ENCODE peak calls at places on chromosomes 7 and 10, in nine cellular contexts. W is OCI-LY7, L is A549, Z is neural progenitor cell, Y is HCT116, F is IMR-90, P is fibroblast of lung, N is H1, K is mesenchymal stem cell. J is an unnamed sample. For H3K4me1, the result is how much of the 10 kb centered on the place peaks cover.

GRCh38 chr10:80988755-80989154 is 451.1 kb downstream of the SH2D4B start:
- DNase-seq in W (no peak), L (no peak), Z (no peak), Y (no peak), F (no peak), P (no peak), N (no peak), K (no peak), J (no peak)

GRCh38 chr7:95723583-95724180 is 48.7 kb upstream of the DYNC1I1 start:
- DNase-seq in W (peak), L (peak), Z (peak), Y (peak), F (peak), P (peak), N (peak), K (peak), J (peak)

GRCh38 chr10:58017719-58018367 is 249.9 kb downstream of the IPMK start:
- DNase-seq in W (no peak), L (peak), Z (no peak), Y (no peak), F (peak), P (peak), N (no peak), K (peak), J (peak)

GRCh38 chr10:82934429-82934828 is 1059.4 kb downstream of the NRG3 start:
- DNase-seq in W (peak), L (peak), Z (peak), Y (no peak), F (no peak), P (no peak), N (no peak), K (no peak), J (peak)

GRCh38 chr10:59245751-59246150 is 69.3 kb downstream of the PHYHIPL start:
- DNase-seq in W (no peak), L (no peak), Z (no peak), Y (no peak), F (no peak), P (no peak), N (no peak), K (no peak), J (no peak)

GRCh38 chr7:95927781-95928180 is 155.4 kb downstream of the DYNC1I1 start:
- DNase-seq in W (no peak), L (no peak), Z (no peak), Y (no peak), F (no peak), P (no peak), N (no peak), K (no peak), J (no peak)

GRCh38 chr10:18438356-18439126 is 212.8 kb downstream of the NSUN6 start:
- DNase-seq in W (no peak), L (no peak), Z (no peak), Y (no peak), F (no peak), P (no peak), N (no peak), K (no peak), J (no peak)

GRCh38 chr7:50610521-50611277 is 45.5 kb upstream of the DDC start:
- DNase-seq in W (no peak), L (no peak), Z (no peak), Y (no peak), F (peak), P (peak), N (no peak), K (no peak), J (no peak)

GRCh38 chr10:75407296-75407715 is 5.7 kb upstream of the ZNF503 start:
- DNase-seq in W (no peak), L (no peak), Z (peak), Y (no peak), F (no peak), P (no peak), N (peak), K (no peak), J (no peak)

GRCh38 chr7:78125884-78126283 is 327.3 kb downstream of the PHTF2 start:
- DNase-seq in W (no peak), L (peak), Z (no peak), Y (no peak), F (peak), P (peak), N (no peak), K (peak), J (peak)

GRCh38 chr10:97822261-97822687 is 27.4 kb upstream of the GOLGA7B start:
- DNase-seq in W (no peak), L (no peak), Z (no peak), Y (no peak), F (no peak), P (peak), N (no peak), K (no peak), J (no peak)

GRCh38 chr10:18260308-18260971 is 120.2 kb downstream of the CACNB2 start:
- DNase-seq in W (no peak), L (no peak), Z (peak), Y (no peak), F (peak), P (peak), N (no peak), K (no peak), J (no peak)

GRCh38 chr10:97399843-97400545 is 1.1 kb downstream of the RRP12 start:
- DNase-seq in W (peak), L (peak), Z (peak), Y (peak), F (peak), P (peak), N (no peak), K (peak), J (peak)

GRCh38 chr7:139494835-139495568 is 11.5 kb upstream of the KLRG2 start:
- DNase-seq in W (no peak), L (no peak), Z (peak), Y (no peak), F (no peak), P (no peak), N (no peak), K (no peak), J (peak)

GRCh38 chr7:92325850-92326249 is 80.1 kb downstream of the ANKIB1 start:
- DNase-seq in W (no peak), L (no peak), Z (no peak), Y (no peak), F (peak), P (no peak), N (no peak), K (peak), J (no peak)

GRCh38 chr7:12221414-12221813 is 10.3 kb downstream of the TMEM106B start:
- DNase-seq in W (no peak), L (no peak), Z (no peak), Y (no peak), F (no peak), P (no peak), N (no peak), K (no peak), J (no peak)

GRCh38 chr10:104589871-104590270 is 51.2 kb upstream of the SORCS3 start:
- DNase-seq in W (no peak), L (peak), Z (no peak), Y (peak), F (peak), P (peak), N (no peak), K (no peak), J (no peak)

GRCh38 chr10:119680050-119680449 is 28.9 kb downstream of the BAG3 start:
- DNase-seq in W (no peak), L (peak), Z (no peak), Y (peak), F (peak), P (peak), N (no peak), K (no peak), J (peak)

GRCh38 chr7:35467456-35467978 is 213.6 kb upstream of the TBX20 start:
- DNase-seq in W (no peak), L (no peak), Z (no peak), Y (peak), F (no peak), P (no peak), N (no peak), K (no peak), J (no peak)

GRCh38 chr7:7201583-7202374 is 19.4 kb downstream of the C1GALT1 start:
- DNase-seq in W (peak), L (no peak), Z (peak), Y (no peak), F (no peak), P (no peak), N (peak), K (no peak), J (no peak)

GRCh38 chr7:40922316-40922670 is 780.6 kb downstream of the INHBA start:
- DNase-seq in W (no peak), L (no peak), Z (no peak), Y (no peak), F (peak), P (peak), N (no peak), K (peak), J (peak)

GRCh38 chr7:31371621-31372020 is 31.1 kb upstream of the NEUROD6 start:
- DNase-seq in W (no peak), L (no peak), Z (no peak), Y (no peak), F (no peak), P (no peak), N (no peak), K (no peak), J (no peak)

GRCh38 chr10:79020605-79021004 is 48.2 kb upstream of the ZMIZ1 start:
- DNase-seq in W (no peak), L (no peak), Z (no peak), Y (no peak), F (no peak), P (no peak), N (no peak), K (no peak), J (peak)

GRCh38 chr10:79019441-79019840 is 49.3 kb upstream of the ZMIZ1 start:
- DNase-seq in W (no peak), L (no peak), Z (no peak), Y (no peak), F (no peak), P (no peak), N (no peak), K (no peak), J (no peak)

GRCh38 chr10:79018591-79019011 is 50.2 kb upstream of the ZMIZ1 start:
- DNase-seq in W (no peak), L (no peak), Z (no peak), Y (no peak), F (peak), P (peak), N (no peak), K (peak), J (no peak)

GRCh38 chr10:79019961-79020491 is 48.7 kb upstream of the ZMIZ1 start:
- DNase-seq in W (no peak), L (no peak), Z (no peak), Y (no peak), F (peak), P (no peak), N (no peak), K (peak), J (peak)

GRCh38 chr10:79017882-79018550 is 50.8 kb upstream of the ZMIZ1 start:
- DNase-seq in W (no peak), L (no peak), Z (no peak), Y (no peak), F (no peak), P (no peak), N (no peak), K (no peak), J (no peak)
- H3K4me3 ChIP-seq in W (no peak), L (no peak), Z (no peak), Y (no peak), F (no peak), P (no peak), N (no peak), K (no peak), J (no peak)

GRCh38 chr7:144827581-144828139 is 8.2 kb downstream of the TPK1 start:
- DNase-seq in W (no peak), L (no peak), Z (peak), Y (no peak), F (peak), P (peak), N (no peak), K (peak), J (no peak)
- H3K4me1 ChIP-seq in W (half or more), L (under half), Z (under half), Y (under half), F (under half), P (under half), N (under half), K (under half), J (under half)

DNA sequence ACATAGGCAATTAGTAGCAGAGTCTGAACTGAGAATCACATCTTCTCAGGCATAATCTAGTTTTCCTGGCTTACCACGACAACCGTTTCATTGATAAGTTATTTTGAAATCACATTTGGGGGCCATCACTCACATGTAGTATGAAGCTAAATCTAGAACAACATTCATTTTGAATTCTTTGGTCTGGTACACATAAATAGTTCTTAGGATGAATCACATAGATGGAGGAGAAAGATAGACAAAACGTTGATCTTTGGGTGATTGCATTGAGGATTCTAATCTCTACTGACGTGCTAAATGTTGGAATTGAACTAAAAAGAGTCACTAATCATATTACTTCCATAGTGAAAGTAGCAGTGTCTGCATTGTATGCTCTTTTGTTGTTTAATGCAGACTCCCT is 1022.6 kb downstream of the LRMDA start:
- DNase-seq in W (no peak), L (no peak), Z (no peak), Y (no peak), F (no peak), P (peak), N (no peak), K (no peak), J (no peak)
- H3K4me2 ChIP-seq in W (no peak), L (no peak), Z (no peak), Y (no peak), F (no peak), P (no peak), N (no peak), K (no peak), J (no peak)

GRCh38 chr10:69571618-69572158 is 1.5 kb downstream of the NEUROG3 start:
- DNase-seq in W (no peak), L (no peak), Z (peak), Y (no peak), F (no peak), P (no peak), N (peak), K (no peak), J (no peak)
- H3K4me3 ChIP-seq in W (no peak), L (no peak), Z (peak), Y (no peak), F (no peak), P (no peak), N (peak), K (no peak), J (no peak)

GRCh38 chr10:78752251-78752650 is 316.5 kb upstream of the ZMIZ1 start:
- DNase-seq in W (no peak), L (no peak), Z (no peak), Y (no peak), F (no peak), P (no peak), N (no peak), K (no peak), J (no peak)

GRCh38 chr10:78750418-78750817 is 318.3 kb upstream of the ZMIZ1 start:
- DNase-seq in W (peak), L (no peak), Z (no peak), Y (no peak), F (no peak), P (no peak), N (no peak), K (no peak), J (no peak)

GRCh38 chr10:78751716-78752115 is 317.1 kb upstream of the ZMIZ1 start:
- DNase-seq in W (no peak), L (no peak), Z (no peak), Y (no peak), F (no peak), P (no peak), N (no peak), K (no peak), J (no peak)

GRCh38 chr10:78749200-78749599 is 319.6 kb upstream of the ZMIZ1 start:
- DNase-seq in W (no peak), L (no peak), Z (no peak), Y (no peak), F (no peak), P (no peak), N (no peak), K (no peak), J (no peak)

DNA sequence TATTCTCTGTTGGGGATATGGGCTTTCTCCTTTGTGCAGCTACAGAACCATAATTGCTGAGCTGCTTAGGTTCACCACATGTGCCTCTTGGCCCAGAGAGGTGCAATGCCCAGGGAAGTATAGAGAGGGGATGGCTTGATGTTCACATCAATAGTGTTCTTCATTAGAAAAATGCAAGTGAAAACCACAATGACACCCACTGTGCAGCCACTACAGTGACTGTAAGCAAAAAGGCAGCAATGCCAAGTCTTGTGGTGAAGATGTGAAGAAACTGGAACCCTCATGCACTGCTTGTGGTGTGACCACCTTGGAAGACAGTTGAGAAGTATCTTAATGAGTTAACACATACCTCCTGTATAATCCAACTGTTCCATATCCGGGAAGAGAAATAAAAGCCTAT is 318.9 kb upstream of the ZMIZ1 start:
- DNase-seq in W (no peak), L (no peak), Z (no peak), Y (no peak), F (no peak), P (peak), N (no peak), K (no peak), J (no peak)
- H3K4me1 ChIP-seq in W (under half), L (under half), Z (under half), Y (under half), F (under half), P (under half), N (under half), K (under half), J (under half)

GRCh38 chr10:62015994-62016393 is 114.5 kb downstream of the ARID5B start:
- DNase-seq in W (no peak), L (no peak), Z (no peak), Y (no peak), F (peak), P (no peak), N (no peak), K (peak), J (no peak)
- H3K4me2 ChIP-seq in W (peak), L (no peak), Z (no peak), Y (no peak), F (no peak), P (peak), N (no peak), K (no peak), J (no peak)

GRCh38 chr10:12479924-12480323 is 130.6 kb downstream of the CAMK1D start:
- DNase-seq in W (no peak), L (no peak), Z (no peak), Y (no peak), F (no peak), P (no peak), N (no peak), K (no peak), J (peak)
- H3K4me3 ChIP-seq in W (no peak), L (no peak), Z (no peak), Y (no peak), F (no peak), P (no peak), N (no peak), K (no peak), J (no peak)

GRCh38 chr10:132383751-132384181 is 13.2 kb upstream of the PWWP2B start:
- DNase-seq in W (no peak), L (no peak), Z (no peak), Y (no peak), F (no peak), P (no peak), N (no peak), K (no peak), J (peak)

GRCh38 chr10:132387723-132388210 is 9.2 kb upstream of the PWWP2B start:
- DNase-seq in W (peak), L (peak), Z (peak), Y (no peak), F (peak), P (peak), N (peak), K (peak), J (peak)

GRCh38 chr10:132386419-132386831 is 10.6 kb upstream of the PWWP2B start:
- DNase-seq in W (no peak), L (no peak), Z (no peak), Y (no peak), F (no peak), P (no peak), N (no peak), K (no peak), J (peak)

GRCh38 chr10:132384618-132385510 is 12.1 kb upstream of the PWWP2B start:
- DNase-seq in W (no peak), L (no peak), Z (no peak), Y (no peak), F (no peak), P (no peak), N (no peak), K (no peak), J (peak)

DNA sequence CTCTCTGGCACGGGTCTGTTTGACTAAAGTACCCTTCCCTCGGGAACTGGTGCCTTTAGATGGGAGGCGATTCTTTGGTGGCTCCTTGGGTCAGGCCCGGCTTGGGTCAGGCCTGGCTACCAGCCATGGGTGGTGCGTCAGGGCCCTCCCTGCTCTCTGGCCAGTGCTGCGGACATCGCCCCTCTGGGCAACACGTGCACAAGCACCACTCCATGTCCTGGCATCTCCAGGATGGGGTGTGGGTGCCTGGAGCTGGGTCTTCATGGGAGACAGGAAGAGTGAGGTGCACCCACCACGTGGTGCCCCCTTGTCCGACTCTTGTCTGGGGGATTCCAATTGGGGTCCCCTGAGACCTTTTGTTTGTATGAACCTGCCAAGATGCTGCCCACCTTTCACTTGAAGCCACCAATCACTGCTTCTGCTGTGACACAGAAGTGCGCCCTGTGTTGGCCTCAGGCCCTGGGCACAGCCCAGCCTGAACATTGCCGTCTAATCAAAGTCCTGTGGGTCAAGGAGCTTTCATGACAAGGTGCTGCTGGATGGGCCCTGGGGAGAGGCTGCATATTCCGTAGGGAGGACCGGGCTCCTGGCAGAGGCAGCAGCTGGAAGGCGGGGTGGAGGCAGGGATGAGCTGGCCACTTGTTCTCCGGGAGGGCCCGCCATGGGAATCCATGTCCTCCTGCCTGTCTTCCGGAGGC is 11.1 kb upstream of the PWWP2B start:
- DNase-seq in W (no peak), L (no peak), Z (no peak), Y (no peak), F (no peak), P (no peak), N (no peak), K (no peak), J (peak)
- H3K4me1 ChIP-seq in W (under half), L (under half), Z (under half), Y (under half), F (under half), P (under half), N (under half), K (under half), J (under half)

J was measured in osteoblast.